ENCODE peak calls at places on chromosome 20, in nine cellular contexts. L is mesothelial cell of epicardium, M is cardiac muscle cell, D is OCI-M1, A is OCI-LY7, B is H54, Z is neural progenitor cell, R is T-cell, Q is uterus. W is an unnamed sample.

GRCh38 chr20:39946053-39946810 is 742.8 kb downstream of the MAFB start:
- DNase-seq in L (no peak), M (no peak), B (no peak), Z (no peak), R (no peak), Q (no peak), A (no peak), D (no peak), W (no peak)

GRCh38 chr20:12414446-12415274 is 497.0 kb downstream of the BTBD3 start:
- DNase-seq in M (peak), L (no peak), A (no peak), Q (no peak), D (peak), R (no peak), Z (no peak), B (no peak), W (no peak)

GRCh38 chr20:58634121-58634817 is 16.8 kb upstream of the STX16 start:
- DNase-seq in B (no peak), R (peak), A (no peak), M (peak), Q (peak), Z (no peak), D (no peak), L (no peak), W (no peak)

GRCh38 chr20:19502169-19502568 is 255.9 kb upstream of the RIN2 start:
- DNase-seq in B (no peak), Q (no peak), A (no peak), D (no peak), L (no peak), Z (no peak), M (no peak), R (no peak), W (no peak)

GRCh38 chr20:15768370-15768741 is 804.9 kb downstream of the KIF16B start:
- DNase-seq in Z (no peak), L (no peak), A (no peak), Q (no peak), D (no peak), R (no peak), B (no peak), M (no peak), W (no peak)

GRCh38 chr20:32153771-32154170 is 44.3 kb downstream of the TM9SF4 start:
- DNase-seq in A (no peak), L (no peak), Q (no peak), M (no peak), Z (no peak), R (no peak), B (no peak), D (no peak), W (no peak)

GRCh38 chr20:64035066-64035932 is 683 bp upstream of the C20orf204 start:
- DNase-seq in B (no peak), A (no peak), R (no peak), D (no peak), Q (no peak), M (no peak), Z (no peak), L (no peak), W (no peak)

GRCh38 chr20:37328149-37328945 is 17.6 kb upstream of the SRC start:
- DNase-seq in L (no peak), A (no peak), D (no peak), M (no peak), R (no peak), Q (no peak), Z (no peak), B (no peak), W (no peak)

GRCh38 chr20:60255426-60255825 is 297.2 kb downstream of the CDH26 start:
- DNase-seq in Z (peak), R (no peak), L (no peak), M (no peak), D (no peak), B (peak), A (no peak), Q (no peak), W (no peak)

GRCh38 chr20:32018269-32019155 is 8.3 kb downstream of the CCM2L start:
- DNase-seq in D (peak), B (peak), A (peak), Z (peak), R (peak), M (no peak), Q (peak), L (peak), W (peak)

GRCh38 chr20:64069614-64070243 is 6.7 kb downstream of the TCEA2 start:
- DNase-seq in D (peak), A (no peak), M (peak), R (no peak), L (no peak), B (no peak), Q (no peak), Z (peak), W (peak)

W was measured in WTC11.